ENCODE peak calls at places on chromosome 4, in six cellular contexts. M is stomach; A is ovary; C is IMR-90; U is OCI-LY7; R is CD4-positive, alpha-beta memory T cell. B is an unnamed sample.

GRCh38 chr4:656651-657337 is 17.3 kb downstream of the ATP5ME start:
- DNase-seq in M (no peak), A (no peak), C (no peak), U (no peak), R (no peak), B (no peak)

GRCh38 chr4:7217453-7218310 is 25.3 kb downstream of the SORCS2 start:
- DNase-seq in M (peak; percentile 41), A (no peak), C (no peak), U (no peak), R (no peak), B (peak; percentile 43)

GRCh38 chr4:98994474-98995182 is 893 bp upstream of the METAP1 start:
- DNase-seq in M (no peak), A (no peak), C (peak; percentile 8), U (no peak), R (no peak), B (no peak)

GRCh38 chr4:4559596-4559995 is 17.7 kb upstream of the STX18 start:
- DNase-seq in M (no peak), A (no peak), C (peak; percentile 45), U (no peak), R (no peak), B (no peak)

GRCh38 chr4:24914460-24914859 is 1.6 kb upstream of the CCDC149 start:
- DNase-seq in M (no peak), A (no peak), C (no peak), U (no peak), R (no peak), B (no peak)

GRCh38 chr4:57605374-57605773 is 495.2 kb upstream of the IGFBP7 start:
- DNase-seq in M (no peak), A (no peak), C (no peak), U (no peak), R (no peak), B (no peak)

GRCh38 chr4:36285784-36286480 is 4.5 kb downstream of the DTHD1 start:
- DNase-seq in M (no peak), A (no peak), C (no peak), U (no peak), R (peak; percentile 81), B (peak; percentile 82)

GRCh38 chr4:80507507-80507906 is 172.0 kb downstream of the CFAP299 start:
- DNase-seq in M (no peak), A (no peak), C (no peak), U (peak; percentile 85), R (no peak), B (no peak)

GRCh38 chr4:31360786-31361185 is 640.6 kb downstream of the PCDH7 start:
- DNase-seq in M (no peak), A (no peak), C (peak; percentile 64), U (no peak), R (no peak), B (peak; percentile 26)

GRCh38 chr4:110636677-110637407 is 14.0 kb upstream of the PITX2 start:
- DNase-seq in M (no peak), A (no peak), C (peak; percentile 72), U (no peak), R (no peak), B (peak; percentile 78)

GRCh38 chr4:99504804-99505502 is 5.9 kb upstream of the C4orf17 start:
- DNase-seq in M (no peak), A (no peak), C (no peak), U (no peak), R (no peak), B (peak; percentile 12)

GRCh38 chr4:129641179-129641578 is 545.2 kb downstream of the C4orf33 start:
- DNase-seq in M (peak; percentile 66), A (no peak), C (peak; percentile 22), U (peak; percentile 49), R (peak; percentile 10), B (peak; percentile 32)

GRCh38 chr4:123526511-123526910 is 129.9 kb downstream of the SPRY1 start:
- DNase-seq in M (no peak), A (no peak), C (no peak), U (no peak), R (no peak), B (no peak)

GRCh38 chr4:38926917-38927316 is 59.3 kb downstream of the FAM114A1 start:
- DNase-seq in M (no peak), A (no peak), C (no peak), U (no peak), R (no peak), B (no peak)

GRCh38 chr4:4395849-4396627 is 9.1 kb downstream of the NSG1 start:
- DNase-seq in M (no peak), A (peak; percentile 44), C (peak; percentile 53), U (peak; percentile 54), R (no peak), B (no peak)

GRCh38 chr4:9997881-9998280 is 23.4 kb downstream of the SLC2A9 start:
- DNase-seq in M (no peak), A (no peak), C (no peak), U (no peak), R (no peak), B (no peak)

GRCh38 chr4:57661707-57662106 is 551.5 kb upstream of the IGFBP7 start:
- DNase-seq in M (no peak), A (no peak), C (no peak), U (no peak), R (no peak), B (no peak)

GRCh38 chr4:123997736-123998449 is 601.3 kb downstream of the SPRY1 start:
- DNase-seq in M (no peak), A (no peak), C (no peak), U (no peak), R (no peak), B (no peak)

GRCh38 chr4:244471-244870 is 60.8 kb downstream of the ZNF732 start:
- DNase-seq in M (peak; percentile 56), A (no peak), C (no peak), U (peak; percentile 78), R (peak; percentile 41), B (no peak)

GRCh38 chr4:53185853-53186590 is 179.8 kb downstream of the SCFD2 start:
- DNase-seq in M (no peak), A (no peak), C (peak; percentile 85), U (no peak), R (no peak), B (no peak)

GRCh38 chr4:46730075-46730474 is 179.0 kb downstream of the COX7B2 start:
- DNase-seq in M (no peak), A (no peak), C (no peak), U (no peak), R (no peak), B (no peak)

GRCh38 chr4:172202480-172203076 is 389.4 kb downstream of the GALNTL6 start:
- DNase-seq in M (no peak), A (no peak), C (peak; percentile 18), U (peak; percentile 31), R (no peak), B (peak; percentile 7)

GRCh38 chr4:26238782-26239647 is 81.8 kb upstream of the RBPJ start:
- DNase-seq in M (no peak), A (no peak), C (peak; percentile 75), U (no peak), R (no peak), B (peak; percentile 37)

GRCh38 chr4:38034986-38035882 is 75.0 kb downstream of the PTTG2 start:
- DNase-seq in M (no peak), A (no peak), C (peak; percentile 70), U (peak; percentile 84), R (peak; percentile 51), B (peak; percentile 32)

GRCh38 chr4:119478446-119479179 is 150.0 kb downstream of the PDE5A start:
- DNase-seq in M (no peak), A (no peak), C (peak; percentile 55), U (no peak), R (no peak), B (peak; percentile 38)

GRCh38 chr4:55554453-55555030 is 7.8 kb upstream of the CLOCK start:
- DNase-seq in M (no peak), A (no peak), C (peak; percentile 71), U (peak; percentile 40), R (peak; percentile 36), B (peak; percentile 5)

GRCh38 chr4:107131295-107131694 is 95.2 kb upstream of the DKK2 start:
- DNase-seq in M (no peak), A (no peak), C (peak; percentile 6), U (no peak), R (no peak), B (peak; percentile 13)

GRCh38 chr4:73348185-73348584 is 55.9 kb upstream of the ALB start:
- DNase-seq in M (no peak), A (no peak), C (no peak), U (no peak), R (no peak), B (no peak)

GRCh38 chr4:138055890-138056289 is 186.3 kb downstream of the SLC7A11 start:
- DNase-seq in M (no peak), A (no peak), C (peak; percentile 66), U (no peak), R (no peak), B (peak; percentile 42)

GRCh38 chr4:77488882-77489281 is 116.7 kb upstream of the CXCL13 start:
- DNase-seq in M (no peak), A (no peak), C (no peak), U (no peak), R (no peak), B (no peak)
- H3K4me1 ChIP-seq in M (no peaks in the 10 kb centered on the region), A (no peaks in the 10 kb centered on the region), C (no peaks in the 10 kb centered on the region), U (no peaks in the 10 kb centered on the region), R (no peaks in the 10 kb centered on the region), B (no peaks in the 10 kb centered on the region)

GRCh38 chr4:87077834-87078585 is 142.4 kb downstream of the KLHL8 start:
- DNase-seq in M (no peak), A (no peak), C (no peak), U (no peak), R (no peak), B (no peak)

GRCh38 chr4:87080462-87080861 is 140.0 kb downstream of the KLHL8 start:
- DNase-seq in M (no peak), A (no peak), C (no peak), U (no peak), R (no peak), B (no peak)

GRCh38 chr4:87076690-87077358 is 142.0 kb downstream of the AFF1 start:
- DNase-seq in M (no peak), A (no peak), C (no peak), U (no peak), R (no peak), B (no peak)

GRCh38 chr4:87079967-87080366 is 140.5 kb downstream of the KLHL8 start:
- DNase-seq in M (no peak), A (no peak), C (no peak), U (no peak), R (no peak), B (no peak)

GRCh38 chr4:87078987-87079469 is 141.4 kb downstream of the KLHL8 start:
- DNase-seq in M (no peak), A (no peak), C (peak; percentile 88), U (no peak), R (no peak), B (peak; percentile 38)
- H3K27ac ChIP-seq in M (no peak overlapping the region), A (peak overlapping the region; percentile 47), C (peak overlapping the region; percentile 73), U (no peak overlapping the region), R (no peak overlapping the region), B (peak overlapping the region; percentile 11)

GRCh38 chr4:87171944-87172343 is 48.5 kb downstream of the KLHL8 start:
- DNase-seq in M (no peak), A (no peak), C (no peak), U (no peak), R (no peak), B (no peak)
- H3K4me1 ChIP-seq in M (no peaks in the 10 kb centered on the region), A (no peaks in the 10 kb centered on the region), C (no peaks in the 10 kb centered on the region), U (no peaks in the 10 kb centered on the region), R (no peaks in the 10 kb centered on the region), B (no peaks in the 10 kb centered on the region)

DNA sequence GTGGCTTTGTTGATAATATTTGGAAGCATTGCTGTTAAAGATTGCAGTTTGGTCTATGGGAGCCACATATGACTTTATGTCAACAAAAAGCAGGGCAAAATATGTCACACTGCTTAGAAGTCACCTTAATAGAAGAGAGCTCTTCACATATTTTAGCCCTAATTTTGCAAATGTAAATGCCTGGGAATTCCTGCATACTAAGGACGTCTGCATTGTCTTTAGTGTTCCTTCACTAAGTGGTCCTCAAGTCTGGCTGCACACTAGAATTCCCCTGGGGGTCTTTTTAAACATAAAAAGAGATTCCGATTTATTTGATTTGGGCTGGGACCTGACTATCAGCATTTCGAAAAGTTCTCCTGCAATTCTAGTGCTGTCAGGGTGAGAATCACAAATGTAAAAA is 495.1 kb upstream of the FAM241A start:
- DNase-seq in M (no peak), A (no peak), C (no peak), U (no peak), R (no peak), B (no peak)
- H3K27ac ChIP-seq in M (no peak overlapping the region), A (no peak overlapping the region), C (no peak overlapping the region), U (no peak overlapping the region), R (no peak overlapping the region), B (no peak overlapping the region)

B was measured in foreskin keratinocyte.